ENCODE peak calls at places on chromosomes 11 and 22, in ten cellular contexts. O is KBM-7, W is AG10803, Z is MM.1S, R is anterior cingulate cortex, L is ecto neural progenitor cell, B is NCI-H774, J is pulmonary artery endothelial cell, M is GM12865, V is adrenal gland. Y is an unnamed sample.

GRCh38 chr11:68992743-68993255 is 12.0 kb upstream of the MRGPRD start:
- DNase-seq in O (no peak), W (no peak), Z (no peak), R (no peak), L (no peak), B (no peak), J (no peak), M (no peak), V (no peak), Y (no peak)

GRCh38 chr11:127962416-127962815 is 624.9 kb downstream of the ETS1 start:
- DNase-seq in O (no peak), W (peak), Z (no peak), R (no peak), L (no peak), B (no peak), J (no peak), M (no peak), V (no peak), Y (no peak)

GRCh38 chr22:35064664-35065063 is 1.3 kb upstream of the ISX start:
- DNase-seq in O (peak), W (no peak), Z (peak), R (no peak), L (no peak), B (no peak), J (no peak), M (peak), V (no peak), Y (no peak)

GRCh38 chr11:1765871-1766718 is 2.4 kb upstream of the CTSD start:
- DNase-seq in O (no peak), W (no peak), Z (no peak), R (no peak), L (no peak), B (no peak), J (no peak), M (no peak), V (no peak), Y (no peak)

GRCh38 chr22:40797427-40797826 is 21.7 kb downstream of the SLC25A17 start:
- DNase-seq in O (no peak), W (no peak), Z (no peak), R (no peak), L (no peak), B (no peak), J (no peak), M (no peak), V (no peak), Y (no peak)

GRCh38 chr11:80414766-80415165 is 973.9 kb upstream of the TENM4 start:
- DNase-seq in O (no peak), W (no peak), Z (no peak), R (no peak), L (no peak), B (no peak), J (no peak), M (peak), V (peak), Y (no peak)

GRCh38 chr11:26626346-26626745 is 54.3 kb upstream of the MUC15 start:
- DNase-seq in O (no peak), W (peak), Z (no peak), R (no peak), L (no peak), B (no peak), J (no peak), M (no peak), V (no peak), Y (no peak)

GRCh38 chr11:13040969-13041561 is 31.9 kb downstream of the RASSF10 start:
- DNase-seq in O (no peak), W (no peak), Z (no peak), R (no peak), L (no peak), B (peak), J (no peak), M (no peak), V (no peak), Y (no peak)

GRCh38 chr11:74675761-74676160 is 55.5 kb downstream of the CHRDL2 start:
- DNase-seq in O (no peak), W (no peak), Z (no peak), R (no peak), L (no peak), B (no peak), J (no peak), M (no peak), V (no peak), Y (no peak)

GRCh38 chr11:6735306-6735705 is 36.5 kb downstream of the OR2AG2 start:
- DNase-seq in O (peak), W (no peak), Z (no peak), R (no peak), L (no peak), B (no peak), J (no peak), M (no peak), V (no peak), Y (no peak)

GRCh38 chr22:50208939-50209892 is 8.4 kb downstream of the SELENOO start:
- DNase-seq in O (no peak), W (no peak), Z (no peak), R (no peak), L (no peak), B (no peak), J (no peak), M (peak), V (peak), Y (no peak)

GRCh38 chr11:93444671-93445073 is 98.5 kb downstream of the SMCO4 start:
- DNase-seq in O (no peak), W (no peak), Z (no peak), R (no peak), L (peak), B (peak), J (no peak), M (no peak), V (no peak), Y (no peak)

GRCh38 chr11:114316980-114317675 is 20.9 kb downstream of the NNMT start:
- DNase-seq in O (no peak), W (no peak), Z (no peak), R (no peak), L (no peak), B (no peak), J (no peak), M (no peak), V (no peak), Y (peak)

GRCh38 chr11:83272627-83273026 is 13.5 kb downstream of the CCDC90B start:
- DNase-seq in O (no peak), W (peak), Z (no peak), R (no peak), L (no peak), B (no peak), J (no peak), M (no peak), V (peak), Y (no peak)

GRCh38 chr11:95067042-95067827 is 516 bp downstream of the SRSF8 start:
- DNase-seq in O (peak), W (peak), Z (peak), R (peak), L (peak), B (peak), J (no peak), M (peak), V (peak), Y (peak)

GRCh38 chr11:104968365-104968855 is at the start of gene CASP4:
- DNase-seq in O (peak), W (peak), Z (peak), R (no peak), L (no peak), B (peak), J (peak), M (peak), V (peak), Y (no peak)

GRCh38 chr11:94563176-94563847 is 3.9 kb upstream of the PIWIL4 start:
- DNase-seq in O (no peak), W (peak), Z (no peak), R (no peak), L (no peak), B (no peak), J (no peak), M (no peak), V (peak), Y (no peak)

GRCh38 chr11:117481885-117482284 is 154.2 kb downstream of the CEP164 start:
- DNase-seq in O (no peak), W (no peak), Z (no peak), R (no peak), L (no peak), B (no peak), J (no peak), M (no peak), V (no peak), Y (no peak)

GRCh38 chr22:27183474-27183873 is 526.1 kb downstream of the MIAT start:
- DNase-seq in O (no peak), W (no peak), Z (no peak), R (no peak), L (no peak), B (no peak), J (no peak), M (no peak), V (no peak), Y (no peak)

GRCh38 chr11:58285483-58286040 is 17.5 kb upstream of the OR10W1 start:
- DNase-seq in O (no peak), W (no peak), Z (no peak), R (no peak), L (no peak), B (no peak), J (no peak), M (peak), V (no peak), Y (no peak)

GRCh38 chr22:17554814-17555213 is 8.5 kb upstream of the SLC25A18 start:
- DNase-seq in O (no peak), W (no peak), Z (no peak), R (no peak), L (no peak), B (no peak), J (no peak), M (no peak), V (no peak), Y (no peak)

GRCh38 chr11:85685820-85686459 is at the start of gene CCDC89:
- DNase-seq in O (no peak), W (peak), Z (no peak), R (peak), L (no peak), B (peak), J (no peak), M (peak), V (peak), Y (peak)

GRCh38 chr22:41833369-41834004 is 582 bp downstream of the SREBF2 start:
- DNase-seq in O (peak), W (peak), Z (peak), R (peak), L (peak), B (no peak), J (no peak), M (peak), V (peak), Y (peak)

GRCh38 chr22:19038164-19038546 is 84.1 kb downstream of the DGCR2 start:
- DNase-seq in O (no peak), W (no peak), Z (no peak), R (no peak), L (no peak), B (no peak), J (no peak), M (no peak), V (no peak), Y (no peak)

GRCh38 chr11:77287136-77287535 is 14.3 kb downstream of the GDPD4 start:
- DNase-seq in O (no peak), W (no peak), Z (no peak), R (no peak), L (no peak), B (no peak), J (no peak), M (no peak), V (no peak), Y (no peak)

GRCh38 chr22:20867179-20868099 is 8.6 kb downstream of the SNAP29 start:
- DNase-seq in O (peak), W (no peak), Z (peak), R (no peak), L (no peak), B (no peak), J (no peak), M (no peak), V (peak), Y (peak)

GRCh38 chr11:76664578-76665061 is 5.9 kb downstream of the LRRC32 start:
- DNase-seq in O (peak), W (no peak), Z (peak), R (no peak), L (no peak), B (no peak), J (peak), M (peak), V (no peak), Y (peak)

GRCh38 chr22:41523464-41524221 is 20.6 kb downstream of the POLR3H start:
- DNase-seq in O (no peak), W (peak), Z (no peak), R (no peak), L (no peak), B (no peak), J (no peak), M (no peak), V (peak), Y (peak)

GRCh38 chr11:60984149-60984548 is 12.7 kb downstream of the CD6 start:
- DNase-seq in O (no peak), W (no peak), Z (no peak), R (no peak), L (no peak), B (no peak), J (no peak), M (no peak), V (no peak), Y (no peak)

GRCh38 chr11:12789574-12789973 is 115.4 kb downstream of the TEAD1 start:
- DNase-seq in O (no peak), W (no peak), Z (no peak), R (no peak), L (no peak), B (no peak), J (no peak), M (no peak), V (no peak), Y (no peak)

GRCh38 chr11:28760676-28761390 is 652.6 kb downstream of the METTL15 start:
- DNase-seq in O (no peak), W (peak), Z (no peak), R (no peak), L (no peak), B (no peak), J (no peak), M (no peak), V (no peak), Y (no peak)

GRCh38 chr11:44120169-44120568 is 24.7 kb downstream of the EXT2 start:
- DNase-seq in O (no peak), W (no peak), Z (no peak), R (no peak), L (no peak), B (no peak), J (no peak), M (no peak), V (peak), Y (no peak)

GRCh38 chr11:118060081-118060661 is 16.7 kb upstream of the TMPRSS4 start:
- DNase-seq in O (no peak), W (no peak), Z (no peak), R (no peak), L (no peak), B (no peak), J (no peak), M (no peak), V (no peak), Y (no peak)

GRCh38 chr11:78564037-78564888 is 10.4 kb downstream of the NARS2 start:
- DNase-seq in O (peak), W (peak), Z (peak), R (no peak), L (no peak), B (peak), J (peak), M (peak), V (peak), Y (no peak)

Y was measured in left cardiac atrium.